ENCODE peak calls at places on chromosomes 2 and 18, in four cellular contexts. L is fibroblast of lung, X is cardiac fibroblast, Z is RWPE1. Y is an unnamed sample.

GRCh38 chr2:168253379-168253778 is 6.0 kb upstream of the STK39 start:
- DNase-seq in X (no peak), L (no peak), Z (no peak), Y (no peak)

GRCh38 chr2:19850056-19850455 is 51.7 kb downstream of the TTC32 start:
- DNase-seq in Z (peak), X (no peak), L (no peak), Y (no peak)

GRCh38 chr2:46142546-46143329 is 154.5 kb upstream of the EPAS1 start:
- DNase-seq in Z (peak), L (no peak), X (no peak), Y (peak)

GRCh38 chr2:29226375-29226774 is 111.2 kb downstream of the CLIP4 start:
- DNase-seq in L (no peak), Z (no peak), X (no peak), Y (no peak)

GRCh38 chr2:203758841-203759691 is 52.6 kb downstream of the CD28 start:
- DNase-seq in X (peak), Z (no peak), L (peak), Y (peak)

GRCh38 chr2:210172219-210172575 is 988 bp upstream of the KANSL1L start:
- DNase-seq in X (no peak), L (no peak), Z (no peak), Y (no peak)

GRCh38 chr2:48589170-48589767 is 28.4 kb upstream of the GTF2A1L start:
- DNase-seq in L (peak), X (peak), Z (peak), Y (no peak)

GRCh38 chr2:96198937-96199336 is 9.7 kb downstream of the STARD7 start:
- DNase-seq in L (no peak), X (no peak), Z (no peak), Y (no peak)

GRCh38 chr18:55404136-55404810 is 183.7 kb downstream of the TCF4 start:
- DNase-seq in L (no peak), X (no peak), Z (no peak), Y (no peak)

GRCh38 chr18:55406374-55407045 is 181.5 kb downstream of the TCF4 start:
- DNase-seq in L (no peak), X (no peak), Z (no peak), Y (peak)

GRCh38 chr18:55404811-55405654 is 183.0 kb downstream of the TCF4 start:
- DNase-seq in X (peak), Z (no peak), L (peak), Y (peak)

GRCh38 chr18:55407191-55407590 is 180.8 kb downstream of the TCF4 start:
- DNase-seq in L (peak), Z (no peak), X (no peak), Y (no peak)

GRCh38 chr18:55405655-55406373 is 182.2 kb downstream of the TCF4 start:
- DNase-seq in X (peak), L (peak), Z (peak), Y (peak)
- TF ChIP-seq CTCF in X (peak), L (no peak), Z (no peak), Y (no peak)

GRCh38 chr2:84905181-84906107 is at the start of gene TMSB10:
- DNase-seq in X (peak), Z (peak), L (peak), Y (peak)
- TF ChIP-seq CTCF in X (no peak), Z (no peak), L (no peak), Y (no peak)

DNA sequence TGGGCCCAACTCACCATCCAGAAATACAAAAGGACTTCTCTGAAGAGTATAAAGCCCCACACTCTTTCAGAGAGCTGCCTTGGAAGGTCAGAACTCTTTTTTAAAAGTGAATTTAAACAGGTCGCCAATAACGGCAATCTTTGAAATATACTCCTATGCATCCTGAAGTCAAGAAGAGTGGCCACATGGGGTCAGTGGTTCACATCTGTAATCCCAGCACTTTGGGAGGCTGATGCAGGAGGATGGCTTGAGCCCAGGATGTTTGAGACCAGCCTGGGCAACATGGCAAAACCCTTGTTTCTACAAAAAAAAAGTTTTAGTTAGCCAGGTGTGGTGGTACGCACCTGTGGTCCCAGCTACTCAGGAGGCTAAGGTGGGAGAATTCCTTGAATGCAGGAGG is 68.1 kb upstream of the FZD7 start:
- DNase-seq in Z (no peak), X (no peak), L (no peak), Y (no peak)
- TF ChIP-seq CTCF in Z (no peak), X (no peak), L (no peak), Y (no peak)

GRCh38 chr2:39608212-39608575 is 57.5 kb upstream of the TMEM178A start:
- DNase-seq in L (no peak), Z (no peak), X (no peak), Y (no peak)

GRCh38 chr2:39607538-39608211 is 58.0 kb upstream of the TMEM178A start:
- DNase-seq in L (no peak), Z (no peak), X (no peak), Y (no peak)

GRCh38 chr2:39608690-39609457 is 56.8 kb upstream of the TMEM178A start:
- DNase-seq in X (no peak), Z (no peak), L (peak), Y (no peak)

GRCh38 chr2:39604875-39605274 is 60.8 kb upstream of the TMEM178A start:
- DNase-seq in X (no peak), L (no peak), Z (no peak), Y (no peak)

GRCh38 chr2:39606585-39606984 is 59.1 kb upstream of the TMEM178A start:
- DNase-seq in Z (no peak), L (no peak), X (no peak), Y (no peak)
- TF ChIP-seq CTCF in Z (no peak), L (no peak), X (no peak), Y (no peak)

DNA sequence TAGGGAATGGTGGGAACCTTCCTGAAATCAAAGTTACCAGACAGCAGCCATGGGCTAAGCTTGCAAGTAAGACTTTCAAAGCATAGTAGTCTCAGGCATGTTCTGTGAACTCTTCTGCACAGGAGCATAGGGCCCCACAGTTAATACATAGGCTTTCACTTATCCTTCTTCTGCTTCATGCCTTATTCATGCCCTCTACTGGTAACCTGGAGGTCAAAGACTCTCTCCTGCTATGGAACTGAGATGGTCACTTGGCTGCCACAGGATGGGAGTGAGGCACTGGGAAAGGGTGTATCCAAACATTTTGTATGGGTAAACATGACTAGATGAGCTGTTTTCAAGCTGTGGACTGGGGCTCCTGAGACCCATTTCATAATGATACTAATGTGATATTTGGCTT is 49.1 kb upstream of the ZNF638 start:
- DNase-seq in L (no peak), X (peak), Z (no peak), Y (no peak)
- TF ChIP-seq CTCF in L (no peak), X (no peak), Z (no peak), Y (no peak)

Y was measured in foreskin fibroblast.